ENCODE peak calls at places on chromosome 16, in four cellular contexts. A is hypothalamus; C is activated CD4-positive, alpha-beta T cell treated with anti-CD3 and anti-CD28 coated beads for 24 hours; Y is stimulated activated naive CD8-positive, alpha-beta T cell treated with anti-CD3 and anti-CD28 coated beads, Interleukin-15, amount 100 ng/mL, for 72 hours. F is an unnamed sample.

GRCh38 chr16:75086281-75086680 is 30.3 kb downstream of the LDHD start:
- DNase-seq in A (no peak), C (no peak), Y (no peak), F (no peak)

GRCh38 chr16:66293207-66293735 is 73.2 kb upstream of the CDH5 start:
- DNase-seq in A (no peak), C (no peak), Y (no peak), F (no peak)

GRCh38 chr16:11399261-11399831 is 54.1 kb downstream of the RMI2 start:
- DNase-seq in A (no peak), C (no peak), Y (no peak), F (no peak)

GRCh38 chr16:70703041-70703834 is 17.4 kb upstream of the MTSS2 start:
- DNase-seq in A (no peak), C (no peak), Y (no peak), F (no peak)

GRCh38 chr16:62939687-62940086 is 903.4 kb upstream of the CDH8 start:
- DNase-seq in A (no peak), C (no peak), Y (no peak), F (no peak)

GRCh38 chr16:28051486-28051885 is 12.0 kb downstream of the GSG1L start:
- DNase-seq in A (no peak), C (no peak), Y (no peak), F (no peak)

GRCh38 chr16:31452631-31453106 is 6.6 kb upstream of the ARMC5 start:
- DNase-seq in A (no peak), C (no peak), Y (no peak), F (no peak)

GRCh38 chr16:72974142-72974769 is 73.7 kb downstream of the ZFHX3 start:
- DNase-seq in A (no peak), C (no peak), Y (no peak), F (no peak)